ENCODE peak calls at places on chromosomes 7 and 10, in six cellular contexts. One of them, this sample, is unnamed.

GRCh38 chr7:73851410-73852338 is 9.3 kb upstream of the TMEM270 start:
- DNase-seq in IMR-90: peak; percentile 99
- DNase-seq in H1: no peak
- DNase-seq in mesenchymal stem cell: peak; percentile 98
- DNase-seq in trophoblast cell: peak; percentile 76
- DNase-seq in H9: no peak
- DNase-seq in this sample: no peak

GRCh38 chr7:137146552-137146961 is 197.0 kb downstream of the PTN start:
- DNase-seq in IMR-90: peak; percentile 94
- DNase-seq in H1: no peak
- DNase-seq in mesenchymal stem cell: peak; percentile 76
- DNase-seq in trophoblast cell: no peak
- DNase-seq in H9: no peak
- DNase-seq in this sample: no peak

GRCh38 chr7:55058314-55058713 is 39.5 kb downstream of the EGFR start:
- DNase-seq in IMR-90: no peak
- DNase-seq in H1: no peak
- DNase-seq in mesenchymal stem cell: no peak
- DNase-seq in trophoblast cell: no peak
- DNase-seq in H9: no peak
- DNase-seq in this sample: no peak

GRCh38 chr10:91909178-91909677 is at the start of gene FGFBP3:
- DNase-seq in IMR-90: peak; percentile 45
- DNase-seq in H1: peak; percentile 61
- DNase-seq in mesenchymal stem cell: peak; percentile 77
- DNase-seq in trophoblast cell: no peak
- DNase-seq in H9: peak; percentile 71
- DNase-seq in this sample: no peak

GRCh38 chr7:71484381-71484780 is 352.4 kb downstream of the GALNT17 start:
- DNase-seq in IMR-90: no peak
- DNase-seq in H1: no peak
- DNase-seq in mesenchymal stem cell: no peak
- DNase-seq in trophoblast cell: no peak
- DNase-seq in H9: no peak
- DNase-seq in this sample: no peak

GRCh38 chr7:37149019-37149814 is 299.4 kb downstream of the ELMO1 start:
- DNase-seq in IMR-90: no peak
- DNase-seq in H1: no peak
- DNase-seq in mesenchymal stem cell: no peak
- DNase-seq in trophoblast cell: no peak
- DNase-seq in H9: no peak
- DNase-seq in this sample: no peak

GRCh38 chr7:135771961-135772638 is 23.5 kb upstream of the FAM180A start:
- DNase-seq in IMR-90: peak; percentile 90
- DNase-seq in H1: no peak
- DNase-seq in mesenchymal stem cell: peak; percentile 82
- DNase-seq in trophoblast cell: peak; percentile 20
- DNase-seq in H9: no peak
- DNase-seq in this sample: no peak

GRCh38 chr7:151125835-151126481 is 39.7 kb downstream of the AGAP3 start:
- DNase-seq in IMR-90: no peak
- DNase-seq in H1: peak; percentile 82
- DNase-seq in mesenchymal stem cell: no peak
- DNase-seq in trophoblast cell: peak; percentile 24
- DNase-seq in H9: no peak
- DNase-seq in this sample: peak; percentile 67

GRCh38 chr10:43994539-43994938 is 345.9 kb upstream of the ZNF32 start:
- DNase-seq in IMR-90: no peak
- DNase-seq in H1: no peak
- DNase-seq in mesenchymal stem cell: no peak
- DNase-seq in trophoblast cell: no peak
- DNase-seq in H9: no peak
- DNase-seq in this sample: no peak

GRCh38 chr7:82481499-82482097 is 38.0 kb upstream of the CACNA2D1 start:
- DNase-seq in IMR-90: peak; percentile 43
- DNase-seq in H1: no peak
- DNase-seq in mesenchymal stem cell: peak; percentile 38
- DNase-seq in trophoblast cell: peak; percentile 36
- DNase-seq in H9: no peak
- DNase-seq in this sample: no peak

GRCh38 chr7:96713037-96713436 is 3.4 kb upstream of the SEM1 start:
- DNase-seq in IMR-90: no peak
- DNase-seq in H1: no peak
- DNase-seq in mesenchymal stem cell: no peak
- DNase-seq in trophoblast cell: no peak
- DNase-seq in H9: no peak
- DNase-seq in this sample: no peak

GRCh38 chr10:23111679-23112286 is 16.4 kb downstream of the MSRB2 start:
- DNase-seq in IMR-90: no peak
- DNase-seq in H1: no peak
- DNase-seq in mesenchymal stem cell: no peak
- DNase-seq in trophoblast cell: no peak
- DNase-seq in H9: no peak
- DNase-seq in this sample: no peak

GRCh38 chr10:7956508-7956907 is 98.0 kb upstream of the GATA3 start:
- DNase-seq in IMR-90: peak; percentile 84
- DNase-seq in H1: no peak
- DNase-seq in mesenchymal stem cell: peak; percentile 63
- DNase-seq in trophoblast cell: no peak
- DNase-seq in H9: no peak
- DNase-seq in this sample: no peak

GRCh38 chr7:44707558-44708230 is 41.0 kb upstream of the ZMIZ2 start:
- DNase-seq in IMR-90: no peak
- DNase-seq in H1: no peak
- DNase-seq in mesenchymal stem cell: no peak
- DNase-seq in trophoblast cell: no peak
- DNase-seq in H9: no peak
- DNase-seq in this sample: no peak

GRCh38 chr7:56175086-56175760 is 59.0 kb upstream of the NUPR2 start:
- DNase-seq in IMR-90: no peak
- DNase-seq in H1: no peak
- DNase-seq in mesenchymal stem cell: no peak
- DNase-seq in trophoblast cell: peak; percentile 67
- DNase-seq in H9: no peak
- DNase-seq in this sample: no peak

GRCh38 chr10:119608316-119609155 is 11.8 kb upstream of the TIAL1 start:
- DNase-seq in IMR-90: peak; percentile 35
- DNase-seq in H1: peak; percentile 64
- DNase-seq in mesenchymal stem cell: peak; percentile 37
- DNase-seq in trophoblast cell: peak; percentile 64
- DNase-seq in H9: peak; percentile 55
- DNase-seq in this sample: no peak

GRCh38 chr10:119025336-119025735 is 4.2 kb upstream of the NANOS1 start:
- DNase-seq in IMR-90: peak; percentile 64
- DNase-seq in H1: no peak
- DNase-seq in mesenchymal stem cell: peak; percentile 77
- DNase-seq in trophoblast cell: peak; percentile 8
- DNase-seq in H9: no peak
- DNase-seq in this sample: no peak

GRCh38 chr10:20955355-20955893 is 58.3 kb upstream of the NEBL start:
- DNase-seq in IMR-90: no peak
- DNase-seq in H1: no peak
- DNase-seq in mesenchymal stem cell: peak; percentile 46
- DNase-seq in trophoblast cell: no peak
- DNase-seq in H9: no peak
- DNase-seq in this sample: no peak

GRCh38 chr7:142913051-142913450 is 20.5 kb downstream of the TRPV5 start:
- DNase-seq in IMR-90: no peak
- DNase-seq in H1: no peak
- DNase-seq in mesenchymal stem cell: no peak
- DNase-seq in trophoblast cell: peak; percentile 25
- DNase-seq in H9: no peak
- DNase-seq in this sample: no peak

GRCh38 chr10:4285121-4285520 is 500.1 kb upstream of the KLF6 start:
- DNase-seq in IMR-90: peak; percentile 32
- DNase-seq in H1: no peak
- DNase-seq in mesenchymal stem cell: peak; percentile 82
- DNase-seq in trophoblast cell: no peak
- DNase-seq in H9: no peak
- DNase-seq in this sample: no peak

GRCh38 chr10:80613466-80613865 is 75.8 kb downstream of the SH2D4B start:
- DNase-seq in IMR-90: no peak
- DNase-seq in H1: no peak
- DNase-seq in mesenchymal stem cell: no peak
- DNase-seq in trophoblast cell: no peak
- DNase-seq in H9: no peak
- DNase-seq in this sample: no peak

GRCh38 chr10:80611481-80611880 is 73.8 kb downstream of the SH2D4B start:
- DNase-seq in IMR-90: no peak
- DNase-seq in H1: no peak
- DNase-seq in mesenchymal stem cell: no peak
- DNase-seq in trophoblast cell: no peak
- DNase-seq in H9: no peak
- DNase-seq in this sample: no peak

GRCh38 chr10:80612261-80612660 is 74.6 kb downstream of the SH2D4B start:
- DNase-seq in IMR-90: no peak
- DNase-seq in H1: no peak
- DNase-seq in mesenchymal stem cell: no peak
- DNase-seq in trophoblast cell: no peak
- DNase-seq in H9: no peak
- DNase-seq in this sample: no peak

GRCh38 chr10:80609331-80609730 is 71.6 kb downstream of the SH2D4B start:
- DNase-seq in IMR-90: no peak
- DNase-seq in H1: no peak
- DNase-seq in mesenchymal stem cell: no peak
- DNase-seq in trophoblast cell: no peak
- DNase-seq in H9: no peak
- DNase-seq in this sample: no peak

GRCh38 chr10:80608706-80609105 is 71.0 kb downstream of the SH2D4B start:
- DNase-seq in IMR-90: no peak
- DNase-seq in H1: no peak
- DNase-seq in mesenchymal stem cell: no peak
- DNase-seq in trophoblast cell: no peak
- DNase-seq in H9: no peak
- DNase-seq in this sample: no peak
- H4K91ac ChIP-seq in IMR-90: no peak overlapping the region
- H4K91ac ChIP-seq in H1: no peak overlapping the region
- H4K91ac ChIP-seq in mesenchymal stem cell: no peak overlapping the region
- H4K91ac ChIP-seq in trophoblast cell: no peak overlapping the region
- H4K91ac ChIP-seq in H9: no peak overlapping the region
- H4K91ac ChIP-seq in this sample: no peak overlapping the region

DNA sequence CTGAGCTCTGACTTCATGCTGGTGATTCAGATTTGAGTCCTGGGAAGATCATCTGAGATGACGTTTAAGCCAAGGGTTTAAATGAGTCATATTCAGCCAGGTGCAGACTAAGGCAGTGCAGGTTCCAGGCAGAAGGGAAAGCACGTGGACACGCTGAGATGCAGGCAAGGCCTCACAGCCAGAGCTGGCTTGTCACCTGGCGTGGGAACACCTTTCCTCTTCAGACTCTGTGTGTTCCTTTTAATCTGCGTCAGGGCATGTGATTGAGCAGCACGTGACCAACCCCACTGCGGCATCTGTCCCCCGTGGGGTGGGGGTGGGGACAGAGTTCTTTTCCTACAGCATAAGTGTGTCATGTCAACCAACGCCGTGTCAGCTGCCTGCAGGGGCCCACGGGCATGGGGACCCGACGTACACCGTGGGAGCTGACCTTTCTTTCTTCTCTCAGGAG is 10.7 kb upstream of the IDI2 start:
- DNase-seq in IMR-90: peak; percentile 87
- DNase-seq in H1: no peak
- DNase-seq in mesenchymal stem cell: peak; percentile 72
- DNase-seq in trophoblast cell: peak; percentile 92
- DNase-seq in H9: no peak
- DNase-seq in this sample: no peak
- H2BK120ac ChIP-seq in IMR-90: no peak overlapping the region
- H2BK120ac ChIP-seq in H1: no peak overlapping the region
- H2BK120ac ChIP-seq in mesenchymal stem cell: no peak overlapping the region
- H2BK120ac ChIP-seq in trophoblast cell: no peak overlapping the region
- H2BK120ac ChIP-seq in H9: no peak overlapping the region
- H2BK120ac ChIP-seq in this sample: no peak overlapping the region

GRCh38 chr10:126384269-126384873 is 3.9 kb downstream of the ADAM12 start:
- DNase-seq in IMR-90: peak; percentile 96
- DNase-seq in H1: no peak
- DNase-seq in mesenchymal stem cell: peak; percentile 78
- DNase-seq in trophoblast cell: peak; percentile 91
- DNase-seq in H9: no peak
- DNase-seq in this sample: no peak
- H4K91ac ChIP-seq in IMR-90: peak overlapping the region; percentile 29
- H4K91ac ChIP-seq in H1: no peak overlapping the region
- H4K91ac ChIP-seq in mesenchymal stem cell: no peak overlapping the region
- H4K91ac ChIP-seq in trophoblast cell: no peak overlapping the region
- H4K91ac ChIP-seq in H9: no peak overlapping the region
- H4K91ac ChIP-seq in this sample: no peak overlapping the region

GRCh38 chr10:110859947-110860376 is 11.8 kb upstream of the PDCD4 start:
- DNase-seq in IMR-90: peak; percentile 72
- DNase-seq in H1: no peak
- DNase-seq in mesenchymal stem cell: peak; percentile 63
- DNase-seq in trophoblast cell: peak; percentile 63
- DNase-seq in H9: no peak
- DNase-seq in this sample: no peak

GRCh38 chr10:110857265-110858158 is 14.2 kb upstream of the PDCD4 start:
- DNase-seq in IMR-90: peak; percentile 84
- DNase-seq in H1: peak; percentile 35
- DNase-seq in mesenchymal stem cell: peak; percentile 35
- DNase-seq in trophoblast cell: peak; percentile 97
- DNase-seq in H9: no peak
- DNase-seq in this sample: no peak

GRCh38 chr10:110858297-110858934 is 13.3 kb upstream of the PDCD4 start:
- DNase-seq in IMR-90: no peak
- DNase-seq in H1: no peak
- DNase-seq in mesenchymal stem cell: no peak
- DNase-seq in trophoblast cell: no peak
- DNase-seq in H9: no peak
- DNase-seq in this sample: no peak

GRCh38 chr10:110860576-110861241 is 11.0 kb upstream of the PDCD4 start:
- DNase-seq in IMR-90: no peak
- DNase-seq in H1: peak; percentile 35
- DNase-seq in mesenchymal stem cell: no peak
- DNase-seq in trophoblast cell: peak; percentile 76
- DNase-seq in H9: no peak
- DNase-seq in this sample: no peak

GRCh38 chr10:110859206-110859946 is 12.4 kb upstream of the PDCD4 start:
- DNase-seq in IMR-90: no peak
- DNase-seq in H1: peak; percentile 31
- DNase-seq in mesenchymal stem cell: no peak
- DNase-seq in trophoblast cell: no peak
- DNase-seq in H9: no peak
- DNase-seq in this sample: no peak
- H2BK120ac ChIP-seq in IMR-90: no peak overlapping the region
- H2BK120ac ChIP-seq in H1: no peak overlapping the region
- H2BK120ac ChIP-seq in mesenchymal stem cell: peak overlapping the region; percentile 9
- H2BK120ac ChIP-seq in trophoblast cell: no peak overlapping the region
- H2BK120ac ChIP-seq in H9: no peak overlapping the region
- H2BK120ac ChIP-seq in this sample: no peak overlapping the region